ENCODE peak calls at places on chromosome 10, in ten cellular contexts. One of them, this sample, is unnamed.

GRCh38 chr10:103763374-103764202 is 91.8 kb downstream of the SH3PXD2A start:
- DNase-seq in transverse colon: no peak
- DNase-seq in OCI-LY7: peak
- DNase-seq in tibial artery: peak
- DNase-seq in stomach: no peak
- DNase-seq in heart right ventricle: no peak
- DNase-seq in tibial nerve: no peak
- DNase-seq in neural progenitor cell: no peak
- DNase-seq in lower lobe of right lung: no peak
- DNase-seq in A549: no peak
- DNase-seq in this sample: no peak

GRCh38 chr10:35652824-35653223 is 10.7 kb upstream of the FZD8 start:
- DNase-seq in transverse colon: no peak
- DNase-seq in OCI-LY7: no peak
- DNase-seq in tibial artery: no peak
- DNase-seq in stomach: no peak
- DNase-seq in heart right ventricle: no peak
- DNase-seq in tibial nerve: no peak
- DNase-seq in neural progenitor cell: no peak
- DNase-seq in lower lobe of right lung: no peak
- DNase-seq in A549: no peak
- DNase-seq in this sample: no peak

GRCh38 chr10:100009283-100009792 is 409 bp downstream of the DNMBP start:
- DNase-seq in transverse colon: peak
- DNase-seq in OCI-LY7: no peak
- DNase-seq in tibial artery: peak
- DNase-seq in stomach: peak
- DNase-seq in heart right ventricle: peak
- DNase-seq in tibial nerve: peak
- DNase-seq in neural progenitor cell: no peak
- DNase-seq in lower lobe of right lung: peak
- DNase-seq in A549: peak
- DNase-seq in this sample: no peak

GRCh38 chr10:69639291-69640195 is 9.5 kb downstream of the FAM241B start:
- DNase-seq in transverse colon: peak
- DNase-seq in OCI-LY7: peak
- DNase-seq in tibial artery: peak
- DNase-seq in stomach: peak
- DNase-seq in heart right ventricle: peak
- DNase-seq in tibial nerve: peak
- DNase-seq in neural progenitor cell: peak
- DNase-seq in lower lobe of right lung: peak
- DNase-seq in A549: peak
- DNase-seq in this sample: peak

GRCh38 chr10:58412502-58412961 is 27.3 kb downstream of the TFAM start:
- DNase-seq in transverse colon: no peak
- DNase-seq in OCI-LY7: no peak
- DNase-seq in tibial artery: no peak
- DNase-seq in stomach: no peak
- DNase-seq in heart right ventricle: no peak
- DNase-seq in tibial nerve: no peak
- DNase-seq in neural progenitor cell: peak
- DNase-seq in lower lobe of right lung: no peak
- DNase-seq in A549: peak
- DNase-seq in this sample: no peak

GRCh38 chr10:69425513-69426298 is 9.0 kb upstream of the TACR2 start:
- DNase-seq in transverse colon: peak
- DNase-seq in OCI-LY7: no peak
- DNase-seq in tibial artery: no peak
- DNase-seq in stomach: peak
- DNase-seq in heart right ventricle: no peak
- DNase-seq in tibial nerve: no peak
- DNase-seq in neural progenitor cell: no peak
- DNase-seq in lower lobe of right lung: no peak
- DNase-seq in A549: no peak
- DNase-seq in this sample: peak

GRCh38 chr10:46291817-46292572 is 5.2 kb downstream of the ANTXRL start:
- DNase-seq in transverse colon: peak
- DNase-seq in OCI-LY7: no peak
- DNase-seq in tibial artery: no peak
- DNase-seq in stomach: no peak
- DNase-seq in heart right ventricle: no peak
- DNase-seq in tibial nerve: no peak
- DNase-seq in neural progenitor cell: peak
- DNase-seq in lower lobe of right lung: no peak
- DNase-seq in A549: no peak
- DNase-seq in this sample: no peak

GRCh38 chr10:1126461-1126860 is 70.3 kb downstream of the WDR37 start:
- DNase-seq in transverse colon: no peak
- DNase-seq in OCI-LY7: no peak
- DNase-seq in tibial artery: no peak
- DNase-seq in stomach: no peak
- DNase-seq in heart right ventricle: no peak
- DNase-seq in tibial nerve: no peak
- DNase-seq in neural progenitor cell: no peak
- DNase-seq in lower lobe of right lung: no peak
- DNase-seq in A549: no peak
- DNase-seq in this sample: no peak

GRCh38 chr10:84156768-84157167 is 16.8 kb upstream of the GPR15LG start:
- DNase-seq in transverse colon: no peak
- DNase-seq in OCI-LY7: no peak
- DNase-seq in tibial artery: no peak
- DNase-seq in stomach: no peak
- DNase-seq in heart right ventricle: no peak
- DNase-seq in tibial nerve: no peak
- DNase-seq in neural progenitor cell: no peak
- DNase-seq in lower lobe of right lung: no peak
- DNase-seq in A549: no peak
- DNase-seq in this sample: peak

GRCh38 chr10:101602767-101603398 is 14.8 kb downstream of the DPCD start:
- DNase-seq in transverse colon: peak
- DNase-seq in OCI-LY7: peak
- DNase-seq in tibial artery: peak
- DNase-seq in stomach: peak
- DNase-seq in heart right ventricle: peak
- DNase-seq in tibial nerve: peak
- DNase-seq in neural progenitor cell: peak
- DNase-seq in lower lobe of right lung: peak
- DNase-seq in A549: peak
- DNase-seq in this sample: peak

GRCh38 chr10:29618341-29619171 is 16.2 kb downstream of the SVIL start:
- DNase-seq in transverse colon: peak
- DNase-seq in OCI-LY7: no peak
- DNase-seq in tibial artery: no peak
- DNase-seq in stomach: no peak
- DNase-seq in heart right ventricle: no peak
- DNase-seq in tibial nerve: no peak
- DNase-seq in neural progenitor cell: peak
- DNase-seq in lower lobe of right lung: peak
- DNase-seq in A549: peak
- DNase-seq in this sample: no peak

GRCh38 chr10:124448696-124449169 is 1.1 kb downstream of the NKX1-2 start:
- DNase-seq in transverse colon: no peak
- DNase-seq in OCI-LY7: no peak
- DNase-seq in tibial artery: no peak
- DNase-seq in stomach: no peak
- DNase-seq in heart right ventricle: no peak
- DNase-seq in tibial nerve: no peak
- DNase-seq in neural progenitor cell: peak
- DNase-seq in lower lobe of right lung: no peak
- DNase-seq in A549: no peak
- DNase-seq in this sample: no peak
- H3K27ac ChIP-seq in transverse colon: no peak
- H3K27ac ChIP-seq in OCI-LY7: no peak
- H3K27ac ChIP-seq in tibial artery: no peak
- H3K27ac ChIP-seq in stomach: no peak
- H3K27ac ChIP-seq in heart right ventricle: no peak
- H3K27ac ChIP-seq in tibial nerve: no peak
- H3K27ac ChIP-seq in neural progenitor cell: no peak
- H3K27ac ChIP-seq in lower lobe of right lung: no peak
- H3K27ac ChIP-seq in A549: no peak
- H3K27ac ChIP-seq in this sample: no peak

GRCh38 chr10:73937333-73938020 is 26.5 kb downstream of the PLAU start:
- DNase-seq in transverse colon: no peak
- DNase-seq in OCI-LY7: no peak
- DNase-seq in tibial artery: no peak
- DNase-seq in stomach: no peak
- DNase-seq in heart right ventricle: peak
- DNase-seq in tibial nerve: no peak
- DNase-seq in neural progenitor cell: no peak
- DNase-seq in lower lobe of right lung: no peak
- DNase-seq in A549: no peak
- DNase-seq in this sample: no peak

GRCh38 chr10:73941300-73941699 is 30.4 kb downstream of the PLAU start:
- DNase-seq in transverse colon: no peak
- DNase-seq in OCI-LY7: no peak
- DNase-seq in tibial artery: no peak
- DNase-seq in stomach: no peak
- DNase-seq in heart right ventricle: no peak
- DNase-seq in tibial nerve: no peak
- DNase-seq in neural progenitor cell: no peak
- DNase-seq in lower lobe of right lung: no peak
- DNase-seq in A549: no peak
- DNase-seq in this sample: no peak

GRCh38 chr10:73944356-73945100 is 33.6 kb downstream of the PLAU start:
- DNase-seq in transverse colon: no peak
- DNase-seq in OCI-LY7: no peak
- DNase-seq in tibial artery: no peak
- DNase-seq in stomach: no peak
- DNase-seq in heart right ventricle: no peak
- DNase-seq in tibial nerve: no peak
- DNase-seq in neural progenitor cell: no peak
- DNase-seq in lower lobe of right lung: no peak
- DNase-seq in A549: no peak
- DNase-seq in this sample: no peak

GRCh38 chr10:73935895-73936294 is 25.0 kb downstream of the PLAU start:
- DNase-seq in transverse colon: no peak
- DNase-seq in OCI-LY7: no peak
- DNase-seq in tibial artery: no peak
- DNase-seq in stomach: no peak
- DNase-seq in heart right ventricle: no peak
- DNase-seq in tibial nerve: no peak
- DNase-seq in neural progenitor cell: no peak
- DNase-seq in lower lobe of right lung: no peak
- DNase-seq in A549: no peak
- DNase-seq in this sample: no peak

DNA sequence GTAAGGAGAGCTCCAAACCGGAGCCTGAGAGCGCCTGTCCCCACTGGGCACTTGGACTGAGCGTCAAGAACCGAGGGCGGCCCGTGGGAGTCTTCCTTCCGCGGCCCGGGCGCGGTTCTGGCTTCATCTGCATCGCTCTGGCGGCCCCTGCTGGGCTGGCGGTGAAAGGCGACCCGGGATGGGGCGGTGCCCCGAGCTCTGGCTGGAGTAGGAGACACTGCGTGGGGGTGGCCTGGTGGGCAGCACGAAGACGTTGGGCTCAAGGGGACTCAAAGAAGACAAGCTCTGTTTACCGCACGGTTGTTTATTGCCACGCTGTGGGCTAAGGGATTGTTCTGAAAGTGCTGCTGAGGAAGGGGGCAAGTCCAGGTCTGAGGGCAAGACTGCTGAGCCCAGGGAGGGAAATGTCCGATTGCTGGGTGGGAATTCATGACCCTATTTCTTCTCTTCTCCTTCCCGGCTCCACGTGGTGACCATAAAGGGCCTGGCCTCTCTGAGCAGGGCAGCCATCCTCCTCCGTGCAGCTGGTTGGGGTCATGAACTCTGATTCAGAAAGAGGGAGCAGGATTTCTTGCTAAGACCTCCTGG is 29.8 kb downstream of the PLAU start:
- DNase-seq in transverse colon: peak
- DNase-seq in OCI-LY7: peak
- DNase-seq in tibial artery: peak
- DNase-seq in stomach: peak
- DNase-seq in heart right ventricle: peak
- DNase-seq in tibial nerve: peak
- DNase-seq in neural progenitor cell: peak
- DNase-seq in lower lobe of right lung: peak
- DNase-seq in A549: peak
- DNase-seq in this sample: peak
- H3K4me3 ChIP-seq in transverse colon: no peak
- H3K4me3 ChIP-seq in OCI-LY7: no peak
- H3K4me3 ChIP-seq in tibial artery: peak
- H3K4me3 ChIP-seq in stomach: no peak
- H3K4me3 ChIP-seq in heart right ventricle: peak
- H3K4me3 ChIP-seq in tibial nerve: no peak
- H3K4me3 ChIP-seq in neural progenitor cell: no peak
- H3K4me3 ChIP-seq in lower lobe of right lung: peak
- H3K4me3 ChIP-seq in A549: no peak
- H3K4me3 ChIP-seq in this sample: peak

GRCh38 chr10:55881588-55881987 is 479.5 kb downstream of the ZWINT start:
- DNase-seq in transverse colon: no peak
- DNase-seq in OCI-LY7: no peak
- DNase-seq in tibial artery: no peak
- DNase-seq in stomach: no peak
- DNase-seq in heart right ventricle: no peak
- DNase-seq in tibial nerve: no peak
- DNase-seq in neural progenitor cell: no peak
- DNase-seq in lower lobe of right lung: no peak
- DNase-seq in A549: no peak
- DNase-seq in this sample: no peak
- H3K27ac ChIP-seq in transverse colon: no peak
- H3K27ac ChIP-seq in OCI-LY7: no peak
- H3K27ac ChIP-seq in tibial artery: no peak
- H3K27ac ChIP-seq in stomach: no peak
- H3K27ac ChIP-seq in heart right ventricle: no peak
- H3K27ac ChIP-seq in tibial nerve: no peak
- H3K27ac ChIP-seq in neural progenitor cell: no peak
- H3K27ac ChIP-seq in lower lobe of right lung: no peak
- H3K27ac ChIP-seq in A549: no peak
- H3K27ac ChIP-seq in this sample: no peak

DNA sequence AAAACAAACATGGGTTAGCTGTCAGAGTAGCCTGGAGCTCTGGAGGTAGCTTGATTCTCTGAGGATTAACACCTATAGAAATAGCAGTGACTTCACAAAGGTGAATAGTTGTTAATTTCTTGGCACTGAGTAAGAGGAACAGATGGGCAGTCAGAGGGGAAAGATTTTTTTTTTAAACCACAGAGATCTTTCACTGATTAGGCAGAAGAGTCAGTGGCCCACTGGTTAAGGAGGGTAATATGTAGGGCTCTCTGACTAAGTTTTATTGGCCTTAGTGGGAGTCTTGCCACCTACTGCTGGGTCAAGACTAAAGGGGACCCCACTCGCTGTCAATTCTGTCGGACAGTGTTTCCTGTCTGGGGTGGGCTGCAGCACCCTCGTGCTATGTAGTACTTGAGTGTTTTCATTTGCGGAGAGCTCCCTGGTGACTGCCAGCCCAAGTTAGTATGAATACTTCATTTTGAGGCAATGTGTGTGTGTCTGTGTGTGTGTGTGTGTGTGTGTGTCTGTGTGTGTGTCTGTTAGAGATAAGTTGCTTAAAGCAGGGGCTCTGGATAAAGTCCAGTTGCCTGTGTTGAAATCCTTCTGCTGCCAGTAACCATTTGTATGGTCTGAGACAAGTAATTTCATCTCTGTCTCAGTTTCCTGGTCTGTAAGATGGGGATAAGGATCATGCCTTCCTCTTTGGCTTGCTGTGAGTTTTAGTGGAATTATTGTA is 145.2 kb downstream of the ARID5B start:
- DNase-seq in transverse colon: no peak
- DNase-seq in OCI-LY7: peak
- DNase-seq in tibial artery: peak
- DNase-seq in stomach: no peak
- DNase-seq in heart right ventricle: no peak
- DNase-seq in tibial nerve: peak
- DNase-seq in neural progenitor cell: no peak
- DNase-seq in lower lobe of right lung: no peak
- DNase-seq in A549: no peak
- DNase-seq in this sample: no peak
- H3K4me3 ChIP-seq in transverse colon: no peak
- H3K4me3 ChIP-seq in OCI-LY7: peak
- H3K4me3 ChIP-seq in tibial artery: no peak
- H3K4me3 ChIP-seq in stomach: no peak
- H3K4me3 ChIP-seq in heart right ventricle: no peak
- H3K4me3 ChIP-seq in tibial nerve: no peak
- H3K4me3 ChIP-seq in neural progenitor cell: no peak
- H3K4me3 ChIP-seq in lower lobe of right lung: no peak
- H3K4me3 ChIP-seq in A549: no peak
- H3K4me3 ChIP-seq in this sample: no peak

This sample was measured in CD8-positive, alpha-beta memory T cell.